ENCODE peak calls at places on chromosomes 4 and X, in six cellular contexts. Z is tibial artery, A is K562, I is heart right ventricle, V is ascending aorta, L is left lung. J is an unnamed sample.

GRCh38 chr4:19807505-19807904 is 444.2 kb upstream of the SLIT2 start:
- DNase-seq in Z (no peak), A (no peak), I (no peak), V (no peak), L (no peak), J (peak)

GRCh38 chrX:85963736-85964135 is 83.6 kb downstream of the CHM start:
- DNase-seq in Z (no peak), A (no peak), I (no peak), V (no peak), L (no peak), J (peak)

GRCh38 chrX:112197845-112198244 is 115.3 kb upstream of the TRPC5 start:
- DNase-seq in Z (no peak), A (no peak), I (no peak), V (no peak), L (no peak), J (no peak)

GRCh38 chr4:13891544-13891939 is 264.0 kb upstream of the BOD1L1 start:
- DNase-seq in Z (no peak), A (no peak), I (no peak), V (no peak), L (no peak), J (peak)

GRCh38 chr4:115323106-115323684 is 209.8 kb upstream of the NDST4 start:
- DNase-seq in Z (no peak), A (no peak), I (no peak), V (no peak), L (no peak), J (peak)

GRCh38 chr4:51901363-51901762 is 58.4 kb downstream of the DCUN1D4 start:
- DNase-seq in Z (no peak), A (no peak), I (no peak), V (no peak), L (no peak), J (no peak)

GRCh38 chr4:34200535-34200934 is 2043.8 kb downstream of the ARAP2 start:
- DNase-seq in Z (no peak), A (no peak), I (no peak), V (no peak), L (no peak), J (no peak)

GRCh38 chrX:127259742-127260141 is 440.2 kb downstream of the PRR32 start:
- DNase-seq in Z (no peak), A (no peak), I (no peak), V (no peak), L (no peak), J (no peak)

GRCh38 chr4:53932784-53933183 is 131.6 kb downstream of the CHIC2 start:
- DNase-seq in Z (no peak), A (no peak), I (no peak), V (no peak), L (no peak), J (peak)

GRCh38 chrX:83845397-83845796 is 15.5 kb upstream of the CYLC1 start:
- DNase-seq in Z (no peak), A (peak), I (no peak), V (no peak), L (no peak), J (peak)

GRCh38 chrX:96770315-96770714 is 85.7 kb downstream of the DIAPH2 start:
- DNase-seq in Z (no peak), A (no peak), I (no peak), V (no peak), L (no peak), J (peak)

GRCh38 chrX:100072286-100072685 is 337.8 kb downstream of the PCDH19 start:
- DNase-seq in Z (no peak), A (no peak), I (no peak), V (no peak), L (no peak), J (no peak)

GRCh38 chr4:123804171-123804721 is 407.7 kb downstream of the SPRY1 start:
- DNase-seq in Z (no peak), A (no peak), I (no peak), V (no peak), L (no peak), J (peak)

GRCh38 chr4:166324321-166324720 is 451.3 kb downstream of the TLL1 start:
- DNase-seq in Z (no peak), A (no peak), I (no peak), V (no peak), L (no peak), J (peak)

GRCh38 chr4:145283909-145284308 is 103.5 kb upstream of the OTUD4 start:
- DNase-seq in Z (no peak), A (no peak), I (no peak), V (no peak), L (no peak), J (no peak)

GRCh38 chrX:125205084-125205917 is 114.4 kb upstream of the TEX13C start:
- DNase-seq in Z (peak), A (no peak), I (peak), V (no peak), L (peak), J (peak)
- H3K4me3 ChIP-seq in Z (peak), A (no peak), I (peak), V (peak), L (peak), J (no peak)

GRCh38 chrX:154436597-154437397 is at the start of gene GDI1:
- DNase-seq in Z (peak), A (peak), I (peak), V (no peak), L (no peak), J (no peak)

GRCh38 chrX:154437398-154437752 is 421 bp downstream of the GDI1 start:
- DNase-seq in Z (no peak), A (no peak), I (no peak), V (no peak), L (no peak), J (no peak)

GRCh38 chrX:154434394-154435168 is 2.4 kb upstream of the GDI1 start:
- DNase-seq in Z (no peak), A (no peak), I (no peak), V (no peak), L (no peak), J (no peak)

GRCh38 chrX:154435171-154435733 is 1.7 kb upstream of the GDI1 start:
- DNase-seq in Z (no peak), A (no peak), I (no peak), V (no peak), L (no peak), J (no peak)

GRCh38 chrX:154436290-154436596 is 711 bp upstream of the GDI1 start:
- DNase-seq in Z (no peak), A (no peak), I (no peak), V (no peak), L (no peak), J (no peak)
- H3K4me3 ChIP-seq in Z (peak), A (peak), I (peak), V (peak), L (peak), J (peak)

GRCh38 chr4:42271096-42271495 is 118.6 kb upstream of the BEND4 start:
- DNase-seq in Z (no peak), A (no peak), I (no peak), V (no peak), L (no peak), J (no peak)
- H3K4me3 ChIP-seq in Z (no peak), A (no peak), I (no peak), V (no peak), L (no peak), J (no peak)

GRCh38 chrX:114583646-114584433 is at the start of gene HTR2C:
- DNase-seq in Z (no peak), A (no peak), I (no peak), V (no peak), L (no peak), J (no peak)

GRCh38 chrX:114582264-114582632 is 1.6 kb upstream of the HTR2C start:
- DNase-seq in Z (no peak), A (no peak), I (no peak), V (no peak), L (no peak), J (no peak)

GRCh38 chrX:114580336-114580735 is 3.5 kb upstream of the HTR2C start:
- DNase-seq in Z (no peak), A (no peak), I (no peak), V (no peak), L (no peak), J (no peak)

GRCh38 chrX:114582698-114583395 is 1.0 kb upstream of the HTR2C start:
- DNase-seq in Z (no peak), A (no peak), I (no peak), V (no peak), L (no peak), J (no peak)

DNA sequence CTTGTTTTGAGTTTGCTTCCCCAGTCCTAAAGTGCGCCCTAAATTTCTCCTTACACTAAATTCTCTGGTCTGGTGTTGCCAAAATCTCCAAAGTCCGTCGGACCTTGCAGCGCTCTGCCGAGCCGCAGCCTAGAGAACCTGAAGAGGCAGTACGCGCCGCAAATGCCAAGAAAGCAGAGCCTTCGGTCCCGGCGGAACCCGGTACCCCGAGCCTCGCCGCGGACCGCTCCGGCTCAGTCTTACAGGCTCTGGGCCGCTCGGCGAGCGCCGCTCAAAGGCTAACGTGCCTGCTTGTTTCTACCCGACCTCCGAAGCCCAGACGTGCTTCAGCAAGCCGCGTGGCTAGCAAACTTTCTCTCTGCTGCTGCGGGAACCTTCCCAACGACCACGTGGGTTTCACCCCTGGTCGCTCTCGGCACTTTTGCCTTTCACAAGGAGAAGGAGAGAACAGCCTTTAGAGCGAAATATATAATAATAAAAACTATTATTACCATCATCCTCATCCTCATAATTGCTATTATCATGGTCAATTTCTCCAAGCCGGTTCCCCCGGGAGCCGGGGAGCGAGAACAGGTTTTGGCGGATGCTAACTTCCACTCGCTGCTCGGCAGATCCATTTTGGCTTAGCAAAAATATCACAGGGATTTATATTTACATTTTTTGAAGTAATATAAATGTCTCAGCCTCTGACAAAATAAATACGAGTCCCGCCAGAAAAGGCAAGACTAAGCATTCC is 2.2 kb upstream of the HTR2C start:
- DNase-seq in Z (no peak), A (no peak), I (no peak), V (no peak), L (no peak), J (no peak)
- H3K4me3 ChIP-seq in Z (peak), A (no peak), I (no peak), V (peak), L (no peak), J (no peak)

GRCh38 chr4:140048419-140049022 is 105.5 kb downstream of the MAML3 start:
- DNase-seq in Z (no peak), A (no peak), I (no peak), V (no peak), L (no peak), J (no peak)
- H3K4me3 ChIP-seq in Z (peak), A (no peak), I (peak), V (peak), L (peak), J (peak)

GRCh38 chr4:100189820-100190642 is at the start of gene DDIT4L:
- DNase-seq in Z (peak), A (peak), I (peak), V (no peak), L (no peak), J (peak)

GRCh38 chr4:100187781-100188180 is 2.5 kb downstream of the DDIT4L start:
- DNase-seq in Z (no peak), A (no peak), I (no peak), V (no peak), L (no peak), J (no peak)

GRCh38 chr4:100190643-100191600 is 654 bp upstream of the DDIT4L start:
- DNase-seq in Z (no peak), A (no peak), I (no peak), V (no peak), L (no peak), J (peak)

GRCh38 chr4:100184787-100185186 is 5.5 kb downstream of the DDIT4L start:
- DNase-seq in Z (no peak), A (no peak), I (no peak), V (no peak), L (no peak), J (no peak)

GRCh38 chr4:100188829-100189228 is 1.4 kb downstream of the DDIT4L start:
- DNase-seq in Z (no peak), A (no peak), I (no peak), V (no peak), L (no peak), J (no peak)
- H3K4me3 ChIP-seq in Z (peak), A (no peak), I (no peak), V (peak), L (no peak), J (no peak)

J was measured in choroid plexus epithelial cell.